ENCODE peak calls at places on chromosomes 2 and 18, in eight cellular contexts. One of them, this sample, is unnamed.
A peak's percentile ranks its signal among the peaks of the same experiment; 100 is the strongest.

GRCh38 chr2:182047544-182047943 is 61.9 kb downstream of the PPP1R1C start:
- DNase-seq in mucosa of gallbladder: no peak
- DNase-seq in T-helper 1 cell: no peak
- DNase-seq in Right ventricle myocardium inferior: no peak
- DNase-seq in AG04449: no peak
- DNase-seq in Ammon's horn: no peak
- DNase-seq in CD4-positive, alpha-beta T cell: no peak
- DNase-seq in HS-27A: no peak
- DNase-seq in this sample: no peak

GRCh38 chr2:232432598-232433184 is 23.3 kb upstream of the ALPI start:
- DNase-seq in T-helper 1 cell: no peak
- DNase-seq in Ammon's horn: no peak
- DNase-seq in AG04449: no peak
- DNase-seq in CD4-positive, alpha-beta T cell: no peak
- DNase-seq in HS-27A: no peak
- DNase-seq in mucosa of gallbladder: no peak
- DNase-seq in Right ventricle myocardium inferior: peak; percentile 39
- DNase-seq in this sample: no peak

GRCh38 chr2:216205486-216205885 is 96.3 kb downstream of the XRCC5 start:
- DNase-seq in Ammon's horn: peak; percentile 21
- DNase-seq in AG04449: no peak
- DNase-seq in mucosa of gallbladder: no peak
- DNase-seq in T-helper 1 cell: no peak
- DNase-seq in Right ventricle myocardium inferior: no peak
- DNase-seq in CD4-positive, alpha-beta T cell: no peak
- DNase-seq in HS-27A: no peak
- DNase-seq in this sample: no peak

GRCh38 chr2:178478442-178479274 is at the start of gene FKBP7:
- DNase-seq in AG04449: no peak
- DNase-seq in HS-27A: no peak
- DNase-seq in Ammon's horn: peak; percentile 95
- DNase-seq in mucosa of gallbladder: peak; percentile 86
- DNase-seq in T-helper 1 cell: peak; percentile 75
- DNase-seq in Right ventricle myocardium inferior: peak; percentile 96
- DNase-seq in CD4-positive, alpha-beta T cell: peak; percentile 82
- DNase-seq in this sample: peak; percentile 89

GRCh38 chr2:169928463-169928864 is 101.2 kb downstream of the UBR3 start:
- DNase-seq in AG04449: peak; percentile 0
- DNase-seq in HS-27A: peak; percentile 3
- DNase-seq in Right ventricle myocardium inferior: no peak
- DNase-seq in T-helper 1 cell: no peak
- DNase-seq in mucosa of gallbladder: no peak
- DNase-seq in CD4-positive, alpha-beta T cell: no peak
- DNase-seq in Ammon's horn: peak; percentile 27
- DNase-seq in this sample: no peak

GRCh38 chr2:231662028-231662810 is 46.1 kb upstream of the PTMA start:
- DNase-seq in HS-27A: no peak
- DNase-seq in Ammon's horn: peak; percentile 96
- DNase-seq in Right ventricle myocardium inferior: peak; percentile 97
- DNase-seq in T-helper 1 cell: peak; percentile 91
- DNase-seq in CD4-positive, alpha-beta T cell: peak; percentile 97
- DNase-seq in AG04449: peak; percentile 61
- DNase-seq in mucosa of gallbladder: peak; percentile 98
- DNase-seq in this sample: peak; percentile 95

GRCh38 chr2:46841621-46842020 is 74.0 kb downstream of the MCFD2 start:
- DNase-seq in mucosa of gallbladder: peak; percentile 40
- DNase-seq in AG04449: no peak
- DNase-seq in Right ventricle myocardium inferior: no peak
- DNase-seq in T-helper 1 cell: no peak
- DNase-seq in HS-27A: no peak
- DNase-seq in CD4-positive, alpha-beta T cell: no peak
- DNase-seq in Ammon's horn: peak; percentile 45
- DNase-seq in this sample: no peak

GRCh38 chr2:95026471-95027368 is 1.2 kb downstream of the MAL start:
- DNase-seq in mucosa of gallbladder: no peak
- DNase-seq in Right ventricle myocardium inferior: peak; percentile 69
- DNase-seq in CD4-positive, alpha-beta T cell: peak; percentile 41
- DNase-seq in AG04449: no peak
- DNase-seq in T-helper 1 cell: no peak
- DNase-seq in HS-27A: no peak
- DNase-seq in Ammon's horn: no peak
- DNase-seq in this sample: no peak

GRCh38 chr2:30385327-30385726 is 61.7 kb upstream of the LCLAT1 start:
- DNase-seq in AG04449: no peak
- DNase-seq in HS-27A: no peak
- DNase-seq in CD4-positive, alpha-beta T cell: no peak
- DNase-seq in Right ventricle myocardium inferior: no peak
- DNase-seq in T-helper 1 cell: no peak
- DNase-seq in mucosa of gallbladder: no peak
- DNase-seq in Ammon's horn: no peak
- DNase-seq in this sample: no peak

GRCh38 chr2:33412920-33413319 is 63.5 kb upstream of the RASGRP3 start:
- DNase-seq in AG04449: no peak
- DNase-seq in T-helper 1 cell: no peak
- DNase-seq in CD4-positive, alpha-beta T cell: no peak
- DNase-seq in Ammon's horn: peak; percentile 44
- DNase-seq in mucosa of gallbladder: no peak
- DNase-seq in HS-27A: no peak
- DNase-seq in Right ventricle myocardium inferior: no peak
- DNase-seq in this sample: no peak

GRCh38 chr2:3493610-3493997 is 25.7 kb downstream of the ADI1 start:
- DNase-seq in Right ventricle myocardium inferior: no peak
- DNase-seq in T-helper 1 cell: no peak
- DNase-seq in Ammon's horn: no peak
- DNase-seq in HS-27A: no peak
- DNase-seq in AG04449: no peak
- DNase-seq in CD4-positive, alpha-beta T cell: no peak
- DNase-seq in mucosa of gallbladder: peak; percentile 50
- DNase-seq in this sample: peak; percentile 59

GRCh38 chr18:3721771-3722661 is 272.0 kb downstream of the TGIF1 start:
- DNase-seq in HS-27A: no peak
- DNase-seq in T-helper 1 cell: no peak
- DNase-seq in AG04449: no peak
- DNase-seq in Ammon's horn: no peak
- DNase-seq in mucosa of gallbladder: no peak
- DNase-seq in CD4-positive, alpha-beta T cell: no peak
- DNase-seq in Right ventricle myocardium inferior: no peak
- DNase-seq in this sample: no peak

GRCh38 chr2:160308915-160309314 is 108.8 kb upstream of the ITGB6 start:
- DNase-seq in mucosa of gallbladder: no peak
- DNase-seq in CD4-positive, alpha-beta T cell: no peak
- DNase-seq in HS-27A: peak; percentile 49
- DNase-seq in Ammon's horn: no peak
- DNase-seq in Right ventricle myocardium inferior: no peak
- DNase-seq in T-helper 1 cell: no peak
- DNase-seq in AG04449: no peak
- DNase-seq in this sample: no peak

GRCh38 chr2:203097735-203098134 is 83.1 kb downstream of the NBEAL1 start:
- DNase-seq in Ammon's horn: no peak
- DNase-seq in HS-27A: no peak
- DNase-seq in T-helper 1 cell: no peak
- DNase-seq in mucosa of gallbladder: no peak
- DNase-seq in Right ventricle myocardium inferior: no peak
- DNase-seq in CD4-positive, alpha-beta T cell: no peak
- DNase-seq in AG04449: no peak
- DNase-seq in this sample: no peak

GRCh38 chr18:31129398-31130115 is 27.3 kb upstream of the DSC2 start:
- DNase-seq in CD4-positive, alpha-beta T cell: no peak
- DNase-seq in AG04449: no peak
- DNase-seq in T-helper 1 cell: no peak
- DNase-seq in mucosa of gallbladder: no peak
- DNase-seq in HS-27A: no peak
- DNase-seq in Right ventricle myocardium inferior: no peak
- DNase-seq in Ammon's horn: no peak
- DNase-seq in this sample: no peak

GRCh38 chr18:71443726-71444480 is 1100.2 kb downstream of the CBLN2 start:
- DNase-seq in mucosa of gallbladder: no peak
- DNase-seq in Ammon's horn: no peak
- DNase-seq in CD4-positive, alpha-beta T cell: no peak
- DNase-seq in T-helper 1 cell: no peak
- DNase-seq in AG04449: no peak
- DNase-seq in Right ventricle myocardium inferior: no peak
- DNase-seq in HS-27A: no peak
- DNase-seq in this sample: no peak

GRCh38 chr2:233643128-233643527 is 6.9 kb downstream of the UGT1A10 start:
- DNase-seq in T-helper 1 cell: no peak
- DNase-seq in HS-27A: no peak
- DNase-seq in CD4-positive, alpha-beta T cell: no peak
- DNase-seq in mucosa of gallbladder: no peak
- DNase-seq in AG04449: no peak
- DNase-seq in Right ventricle myocardium inferior: no peak
- DNase-seq in Ammon's horn: no peak
- DNase-seq in this sample: no peak

GRCh38 chr2:52881606-52882005 is 886.0 kb upstream of the CHAC2 start:
- DNase-seq in mucosa of gallbladder: no peak
- DNase-seq in AG04449: no peak
- DNase-seq in Right ventricle myocardium inferior: no peak
- DNase-seq in T-helper 1 cell: no peak
- DNase-seq in CD4-positive, alpha-beta T cell: no peak
- DNase-seq in HS-27A: no peak
- DNase-seq in Ammon's horn: no peak
- DNase-seq in this sample: no peak

GRCh38 chr2:10267551-10268465 is 34.9 kb upstream of the HPCAL1 start:
- DNase-seq in HS-27A: no peak
- DNase-seq in Right ventricle myocardium inferior: no peak
- DNase-seq in mucosa of gallbladder: peak; percentile 68
- DNase-seq in T-helper 1 cell: no peak
- DNase-seq in Ammon's horn: no peak
- DNase-seq in CD4-positive, alpha-beta T cell: no peak
- DNase-seq in AG04449: no peak
- DNase-seq in this sample: no peak

GRCh38 chr18:8757598-8757997 is 52.2 kb downstream of the MTCL1 start:
- DNase-seq in Ammon's horn: no peak
- DNase-seq in T-helper 1 cell: no peak
- DNase-seq in CD4-positive, alpha-beta T cell: no peak
- DNase-seq in mucosa of gallbladder: no peak
- DNase-seq in HS-27A: no peak
- DNase-seq in AG04449: no peak
- DNase-seq in Right ventricle myocardium inferior: no peak
- DNase-seq in this sample: no peak

GRCh38 chr18:38884050-38884449 is 1318.5 kb upstream of the CELF4 start:
- DNase-seq in Right ventricle myocardium inferior: no peak
- DNase-seq in mucosa of gallbladder: no peak
- DNase-seq in AG04449: no peak
- DNase-seq in HS-27A: no peak
- DNase-seq in CD4-positive, alpha-beta T cell: no peak
- DNase-seq in Ammon's horn: no peak
- DNase-seq in T-helper 1 cell: no peak
- DNase-seq in this sample: no peak

GRCh38 chr2:20609995-20610357 is 40.9 kb downstream of the HS1BP3 start:
- DNase-seq in Right ventricle myocardium inferior: no peak
- DNase-seq in Ammon's horn: no peak
- DNase-seq in HS-27A: no peak
- DNase-seq in T-helper 1 cell: no peak
- DNase-seq in mucosa of gallbladder: no peak
- DNase-seq in AG04449: no peak
- DNase-seq in CD4-positive, alpha-beta T cell: no peak
- DNase-seq in this sample: no peak

GRCh38 chr2:44656460-44656859 is 285.0 kb upstream of the SIX3 start:
- DNase-seq in T-helper 1 cell: no peak
- DNase-seq in mucosa of gallbladder: no peak
- DNase-seq in CD4-positive, alpha-beta T cell: no peak
- DNase-seq in HS-27A: no peak
- DNase-seq in Right ventricle myocardium inferior: no peak
- DNase-seq in AG04449: no peak
- DNase-seq in Ammon's horn: no peak
- DNase-seq in this sample: no peak

GRCh38 chr18:48295586-48296311 is 113.4 kb downstream of the ZBTB7C start:
- DNase-seq in HS-27A: no peak
- DNase-seq in Right ventricle myocardium inferior: no peak
- DNase-seq in T-helper 1 cell: no peak
- DNase-seq in AG04449: no peak
- DNase-seq in mucosa of gallbladder: no peak
- DNase-seq in CD4-positive, alpha-beta T cell: no peak
- DNase-seq in Ammon's horn: peak; percentile 48
- DNase-seq in this sample: peak; percentile 55

This sample was measured in right atrium auricular region.